ENCODE peak calls at places on chromosome 4, in seven cellular contexts. V is esophagus squamous epithelium; R is GM23338; U is CD4-positive, CD25-positive, alpha-beta regulatory T cell; K is neuronal stem cell; Y is Peyer's patch; O is effector memory CD4-positive, alpha-beta T cell. G is an unnamed sample.
A peak's percentile ranks its signal among the peaks of the same experiment; 100 is the strongest.

GRCh38 chr4:15893967-15894366 is 44.6 kb downstream of the FGFBP1 start:
- DNase-seq in V (no peak), R (no peak), U (no peak), K (no peak), Y (no peak), O (no peak), G (peak; percentile 97)

GRCh38 chr4:112706840-112707207 is 69.9 kb downstream of the LARP7 start:
- DNase-seq in V (no peak), R (no peak), U (no peak), K (no peak), Y (no peak), O (no peak), G (no peak)

GRCh38 chr4:93396274-93396673 is 432.3 kb upstream of the ATOH1 start:
- DNase-seq in V (no peak), R (no peak), U (no peak), K (no peak), Y (no peak), O (no peak), G (no peak)

GRCh38 chr4:165343353-165344191 is 16.1 kb downstream of the MSMO1 start:
- DNase-seq in V (no peak), R (peak; percentile 58), U (peak; percentile 6), K (no peak), Y (no peak), O (no peak), G (no peak)

GRCh38 chr4:86092684-86093083 is 267.2 kb downstream of the MAPK10 start:
- DNase-seq in V (no peak), R (no peak), U (no peak), K (no peak), Y (no peak), O (no peak), G (peak; percentile 37)

GRCh38 chr4:78610546-78611214 is 59.1 kb downstream of the ANXA3 start:
- DNase-seq in V (no peak), R (no peak), U (peak; percentile 14), K (no peak), Y (no peak), O (no peak), G (no peak)

GRCh38 chr4:137510866-137511265 is 21.4 kb downstream of the PCDH18 start:
- DNase-seq in V (no peak), R (peak; percentile 62), U (no peak), K (no peak), Y (no peak), O (no peak), G (no peak)

GRCh38 chr4:3721186-3721585 is 45.0 kb upstream of the ADRA2C start:
- DNase-seq in V (no peak), R (no peak), U (no peak), K (no peak), Y (no peak), O (no peak), G (no peak)

GRCh38 chr4:158169516-158169915 is 3.3 kb downstream of the GASK1B start:
- DNase-seq in V (no peak), R (no peak), U (no peak), K (no peak), Y (no peak), O (no peak), G (no peak)

GRCh38 chr4:79225360-79225759 is 100.5 kb downstream of the NAA11 start:
- DNase-seq in V (no peak), R (peak; percentile 5), U (no peak), K (no peak), Y (no peak), O (no peak), G (no peak)

GRCh38 chr4:118746251-118746919 is 61.2 kb downstream of the METTL14 start:
- DNase-seq in V (no peak), R (no peak), U (no peak), K (no peak), Y (no peak), O (no peak), G (no peak)

GRCh38 chr4:128285085-128286023 is 2.3 kb downstream of the PGRMC2 start:
- DNase-seq in V (no peak), R (no peak), U (no peak), K (no peak), Y (no peak), O (no peak), G (no peak)

GRCh38 chr4:155672342-155672741 is 5.7 kb downstream of the GUCY1A1 start:
- DNase-seq in V (no peak), R (no peak), U (no peak), K (no peak), Y (no peak), O (no peak), G (no peak)

GRCh38 chr4:1487761-1488160 is 81.5 kb upstream of the NKX1-1 start:
- DNase-seq in V (no peak), R (no peak), U (no peak), K (no peak), Y (no peak), O (no peak), G (no peak)

GRCh38 chr4:126779446-126780166 is 853.2 kb upstream of the INTU start:
- DNase-seq in V (no peak), R (no peak), U (no peak), K (no peak), Y (no peak), O (no peak), G (no peak)

GRCh38 chr4:66687393-66687971 is 857.8 kb downstream of the CENPC start:
- DNase-seq in V (no peak), R (no peak), U (no peak), K (no peak), Y (no peak), O (no peak), G (no peak)

GRCh38 chr4:118898684-118899138 is 10.1 kb downstream of the SYNPO2 start:
- DNase-seq in V (no peak), R (no peak), U (no peak), K (no peak), Y (no peak), O (no peak), G (no peak)

GRCh38 chr4:122328893-122329292 is 49.9 kb upstream of the ADAD1 start:
- DNase-seq in V (no peak), R (no peak), U (no peak), K (no peak), Y (no peak), O (no peak), G (no peak)

GRCh38 chr4:10101559-10102192 is 14.9 kb downstream of the WDR1 start:
- DNase-seq in V (no peak), R (no peak), U (no peak), K (no peak), Y (no peak), O (no peak), G (no peak)

GRCh38 chr4:56823933-56824600 is 2.6 kb upstream of the SPINK2 start:
- DNase-seq in V (no peak), R (no peak), U (no peak), K (no peak), Y (no peak), O (no peak), G (no peak)

GRCh38 chr4:150302553-150302952 is 224.3 kb downstream of the DCLK2 start:
- DNase-seq in V (no peak), R (no peak), U (no peak), K (no peak), Y (no peak), O (no peak), G (peak; percentile 34)

GRCh38 chr4:179596621-179597020 is 2154.4 kb upstream of the AGA start:
- DNase-seq in V (no peak), R (no peak), U (no peak), K (no peak), Y (no peak), O (no peak), G (no peak)

GRCh38 chr4:70739496-70740337 is 18.0 kb downstream of the RUFY3 start:
- DNase-seq in V (no peak), R (peak; percentile 21), U (no peak), K (no peak), Y (no peak), O (no peak), G (no peak)
- H3K27ac ChIP-seq in V (no peak overlapping the region), R (peak overlapping the region; percentile 11), U (no peak overlapping the region), K (peak overlapping the region; percentile 61), Y (no peak overlapping the region), O (no peak overlapping the region), G (no peak overlapping the region)

GRCh38 chr4:25180524-25181131 is 20.4 kb upstream of the SEPSECS start:
- DNase-seq in V (no peak), R (peak; percentile 86), U (peak; percentile 42), K (peak; percentile 21), Y (no peak), O (no peak), G (no peak)

GRCh38 chr4:25174674-25175073 is 14.4 kb upstream of the SEPSECS start:
- DNase-seq in V (no peak), R (no peak), U (no peak), K (no peak), Y (no peak), O (no peak), G (peak; percentile 54)

GRCh38 chr4:25182941-25183340 is 22.7 kb upstream of the SEPSECS start:
- DNase-seq in V (no peak), R (no peak), U (no peak), K (no peak), Y (no peak), O (no peak), G (no peak)

GRCh38 chr4:25177147-25177546 is 16.9 kb upstream of the SEPSECS start:
- DNase-seq in V (no peak), R (no peak), U (no peak), K (no peak), Y (no peak), O (no peak), G (no peak)

GRCh38 chr4:25178838-25179261 is 18.6 kb upstream of the SEPSECS start:
- DNase-seq in V (no peak), R (no peak), U (no peak), K (no peak), Y (no peak), O (no peak), G (no peak)
- H3K27ac ChIP-seq in V (no peak overlapping the region), R (no peak overlapping the region), U (no peak overlapping the region), K (no peak overlapping the region), Y (no peak overlapping the region), O (no peak overlapping the region), G (no peak overlapping the region)

GRCh38 chr4:8534129-8534528 is 46.1 kb upstream of the GPR78 start:
- DNase-seq in V (no peak), R (peak; percentile 98), U (no peak), K (no peak), Y (peak; percentile 45), O (no peak), G (peak; percentile 93)
- H3K27ac ChIP-seq in V (peak overlapping the region; percentile 79), R (peak overlapping the region; percentile 91), U (no peak overlapping the region), K (no peak overlapping the region), Y (no peak overlapping the region), O (no peak overlapping the region), G (peak overlapping the region; percentile 75)

GRCh38 chr4:161653697-161654096 is 510.1 kb downstream of the FSTL5 start:
- DNase-seq in V (no peak), R (no peak), U (no peak), K (no peak), Y (no peak), O (no peak), G (no peak)

GRCh38 chr4:161656525-161656924 is 507.3 kb downstream of the FSTL5 start:
- DNase-seq in V (no peak), R (no peak), U (no peak), K (no peak), Y (no peak), O (no peak), G (no peak)

GRCh38 chr4:161655148-161655547 is 508.7 kb downstream of the FSTL5 start:
- DNase-seq in V (no peak), R (no peak), U (no peak), K (no peak), Y (no peak), O (no peak), G (no peak)

GRCh38 chr4:161647757-161648156 is 516.0 kb downstream of the FSTL5 start:
- DNase-seq in V (no peak), R (no peak), U (no peak), K (no peak), Y (no peak), O (no peak), G (no peak)

GRCh38 chr4:161650812-161651211 is 513.0 kb downstream of the FSTL5 start:
- DNase-seq in V (no peak), R (no peak), U (no peak), K (no peak), Y (no peak), O (no peak), G (no peak)
- H3K27ac ChIP-seq in V (no peak overlapping the region), R (no peak overlapping the region), U (no peak overlapping the region), K (no peak overlapping the region), Y (no peak overlapping the region), O (no peak overlapping the region), G (no peak overlapping the region)

G was measured in epithelial cell of prostate.